ENCODE peak calls at places on chromosomes 13 and 19, in nine cellular contexts. S is nephron progenitor cell, J is fibroblast of mammary gland, T is cardiac fibroblast, E is GM10248, K is endothelial cell, Z is tibial artery, H is AG09309, B is lower leg skin. A is an unnamed sample.

GRCh38 chr13:110815471-110816204 is 99.2 kb downstream of the ANKRD10 start:
- DNase-seq in T (no peak), K (no peak), J (no peak), H (no peak), E (no peak), Z (peak), S (no peak), B (no peak), A (peak)

GRCh38 chr13:33730147-33730546 is 87.8 kb upstream of the RFC3 start:
- DNase-seq in H (no peak), Z (no peak), T (no peak), B (no peak), S (no peak), E (no peak), J (no peak), K (no peak), A (no peak)

GRCh38 chr19:48510421-48511268 is 990 bp downstream of the LMTK3 start:
- DNase-seq in H (no peak), Z (no peak), E (peak), B (peak), K (peak), J (peak), T (peak), S (peak), A (peak)

GRCh38 chr13:29497137-29497654 is 98.3 kb downstream of the SLC7A1 start:
- DNase-seq in K (no peak), T (peak), J (peak), H (no peak), S (peak), Z (no peak), B (no peak), E (no peak), A (no peak)

GRCh38 chr19:19548915-19549537 is 11.0 kb downstream of the CILP2 start:
- DNase-seq in H (peak), B (no peak), T (peak), K (no peak), J (peak), E (no peak), S (no peak), Z (no peak), A (no peak)

GRCh38 chr19:35368378-35368777 is 2.5 kb upstream of the GPR42 start:
- DNase-seq in S (no peak), B (no peak), J (no peak), H (no peak), K (no peak), T (no peak), Z (no peak), E (no peak), A (no peak)

GRCh38 chr19:10961073-10961762 is 388 bp downstream of the SMARCA4 start:
- DNase-seq in K (peak), B (no peak), J (no peak), S (no peak), T (peak), H (no peak), Z (no peak), E (peak), A (peak)

GRCh38 chr13:75704194-75704941 is 68.2 kb downstream of the LMO7 start:
- DNase-seq in E (no peak), T (peak), K (no peak), J (peak), S (no peak), B (no peak), Z (no peak), H (no peak), A (no peak)

GRCh38 chr13:37097008-37097579 is 8.4 kb downstream of the CSNK1A1L start:
- DNase-seq in Z (no peak), H (no peak), E (no peak), B (no peak), J (peak), K (no peak), T (peak), S (no peak), A (no peak)

GRCh38 chr13:76879211-76879875 is 6.9 kb downstream of the KCTD12 start:
- DNase-seq in B (peak), T (peak), J (peak), E (peak), K (no peak), Z (peak), H (peak), S (no peak), A (no peak)

GRCh38 chr13:112928020-112928931 is 40.7 kb upstream of the MCF2L start:
- DNase-seq in B (no peak), S (no peak), H (no peak), Z (no peak), K (no peak), E (no peak), J (no peak), T (no peak), A (no peak)

GRCh38 chr19:32877977-32878745 is 8.6 kb upstream of the SLC7A9 start:
- DNase-seq in S (no peak), E (no peak), B (no peak), T (no peak), K (no peak), J (no peak), H (no peak), Z (peak), A (no peak)

GRCh38 chr19:2043269-2043641 is 7.8 kb downstream of the MKNK2 start:
- DNase-seq in H (no peak), B (peak), K (no peak), S (no peak), E (no peak), Z (no peak), T (no peak), J (no peak), A (no peak)

GRCh38 chr13:61247149-61247936 is 168.3 kb downstream of the PCDH20 start:
- DNase-seq in S (no peak), Z (no peak), H (no peak), J (no peak), K (no peak), E (peak), B (no peak), T (no peak), A (no peak)

GRCh38 chr19:46927106-46927505 is 66.3 kb downstream of the ARHGAP35 start:
- DNase-seq in H (no peak), T (no peak), K (no peak), B (no peak), Z (no peak), J (no peak), E (no peak), S (no peak), A (no peak)

GRCh38 chr19:45418812-45419211 is 4.9 kb downstream of the ERCC1 start:
- DNase-seq in E (no peak), H (no peak), K (no peak), J (no peak), T (no peak), S (no peak), B (no peak), Z (no peak), A (no peak)

GRCh38 chr19:30556230-30556711 is 184.1 kb downstream of the ZNF536 start:
- DNase-seq in Z (peak), H (no peak), S (no peak), K (no peak), T (no peak), J (no peak), E (no peak), B (no peak), A (no peak)

GRCh38 chr13:108322206-108322824 is 52.8 kb downstream of the TNFSF13B start:
- DNase-seq in H (no peak), J (peak), K (no peak), S (no peak), Z (no peak), B (no peak), E (peak), T (peak), A (no peak)

GRCh38 chr13:63700366-63700765 is 2284.7 kb upstream of the PCDH20 start:
- DNase-seq in T (no peak), K (no peak), E (no peak), Z (no peak), B (no peak), J (no peak), S (no peak), H (no peak), A (no peak)

GRCh38 chr13:110137677-110138008 is 169.3 kb downstream of the COL4A1 start:
- DNase-seq in E (peak), J (peak), H (no peak), B (peak), Z (no peak), K (no peak), S (peak), T (no peak), A (peak)

GRCh38 chr19:6227941-6228325 is 51.8 kb downstream of the MLLT1 start:
- DNase-seq in S (no peak), Z (no peak), J (no peak), K (no peak), B (no peak), E (no peak), T (no peak), H (no peak), A (no peak)

GRCh38 chr13:114161644-114162532 is 17.2 kb upstream of the CFAP97D2 start:
- DNase-seq in B (no peak), H (no peak), E (no peak), S (no peak), J (peak), K (no peak), T (peak), Z (peak), A (no peak)

GRCh38 chr13:96781141-96781540 is 213.1 kb downstream of the OXGR1 start:
- DNase-seq in H (no peak), T (peak), B (no peak), Z (peak), S (no peak), K (no peak), J (no peak), E (no peak), A (no peak)

GRCh38 chr19:19338082-19338481 is 17.5 kb downstream of the MAU2 start:
- DNase-seq in H (no peak), S (no peak), J (peak), T (peak), B (no peak), K (no peak), Z (no peak), E (no peak), A (no peak)

GRCh38 chr13:75432045-75432444 is 49.9 kb downstream of the TBC1D4 start:
- DNase-seq in S (no peak), E (no peak), K (no peak), H (no peak), J (peak), Z (no peak), T (peak), B (no peak), A (no peak)

GRCh38 chr13:39637890-39638289 is 17.6 kb upstream of the COG6 start:
- DNase-seq in Z (no peak), H (no peak), E (no peak), J (no peak), T (no peak), S (no peak), K (no peak), B (no peak), A (no peak)

GRCh38 chr19:35959040-35959967 is 23.1 kb downstream of the LRFN3 start:
- DNase-seq in H (no peak), T (no peak), K (peak), Z (no peak), S (peak), E (peak), B (no peak), J (no peak), A (no peak)

GRCh38 chr19:16400911-16401675 is 70.7 kb downstream of the EPS15L1 start:
- DNase-seq in Z (peak), S (no peak), B (no peak), K (no peak), J (peak), T (no peak), E (no peak), H (no peak), A (no peak)

GRCh38 chr19:43534811-43535761 is 2.1 kb downstream of the ZNF575 start:
- DNase-seq in H (no peak), K (peak), E (peak), B (no peak), J (peak), S (peak), Z (peak), T (peak), A (peak)

GRCh38 chr19:33453207-33453736 is 68.3 kb downstream of the PEPD start:
- DNase-seq in E (no peak), K (no peak), S (no peak), J (no peak), T (no peak), Z (no peak), B (no peak), H (no peak), A (no peak)

GRCh38 chr19:38399537-38399936 is 3.4 kb upstream of the FAM98C start:
- DNase-seq in H (no peak), S (no peak), K (no peak), E (no peak), Z (no peak), J (no peak), B (no peak), T (no peak), A (no peak)

GRCh38 chr13:110250258-110250891 is 56.6 kb downstream of the COL4A1 start:
- DNase-seq in Z (peak), S (no peak), E (no peak), K (no peak), H (no peak), T (peak), J (peak), B (peak), A (no peak)

GRCh38 chr19:998064-998463 is 2.2 kb upstream of the GRIN3B start:
- DNase-seq in H (no peak), S (no peak), T (no peak), Z (no peak), B (no peak), J (no peak), K (no peak), E (no peak), A (no peak)

GRCh38 chr19:54011507-54012211 is 20.2 kb downstream of the CACNG6 start:
- DNase-seq in T (no peak), J (no peak), K (no peak), S (peak), E (no peak), B (no peak), Z (no peak), H (no peak), A (no peak)

GRCh38 chr13:30572859-30573275 is 44.9 kb upstream of the USPL1 start:
- DNase-seq in E (peak), H (no peak), T (peak), B (no peak), Z (no peak), S (no peak), K (no peak), J (peak), A (no peak)

GRCh38 chr19:15332311-15332996 is at the start of gene BRD4:
- DNase-seq in J (peak), T (peak), Z (peak), H (no peak), E (peak), K (peak), B (peak), S (peak), A (peak)

GRCh38 chr13:101475536-101475935 is 23.1 kb downstream of the ITGBL1 start:
- DNase-seq in H (no peak), S (no peak), Z (no peak), B (no peak), E (no peak), K (no peak), T (no peak), J (no peak), A (no peak)

GRCh38 chr19:55113570-55114039 is 3.8 kb downstream of the PPP1R12C start:
- DNase-seq in K (peak), S (peak), Z (peak), B (peak), E (no peak), T (peak), H (peak), J (peak), A (no peak)

GRCh38 chr19:51710163-51710562 is 13.6 kb downstream of the HAS1 start:
- DNase-seq in Z (no peak), K (no peak), T (peak), E (no peak), H (no peak), J (no peak), S (no peak), B (no peak), A (no peak)

GRCh38 chr19:51714848-51715247 is 8.9 kb downstream of the HAS1 start:
- DNase-seq in B (no peak), T (peak), K (no peak), S (no peak), E (no peak), Z (no peak), J (peak), H (no peak), A (no peak)

GRCh38 chr19:51713319-51714285 is 10.2 kb downstream of the HAS1 start:
- DNase-seq in K (no peak), S (no peak), H (no peak), E (no peak), B (no peak), T (no peak), Z (no peak), J (no peak), A (no peak)

GRCh38 chr19:51711702-51712101 is 12.1 kb downstream of the HAS1 start:
- DNase-seq in Z (no peak), J (no peak), E (no peak), B (no peak), K (no peak), T (no peak), S (no peak), H (no peak), A (no peak)

GRCh38 chr19:51712461-51713081 is 11.2 kb downstream of the HAS1 start:
- DNase-seq in H (no peak), Z (no peak), T (peak), S (no peak), K (peak), J (peak), E (no peak), B (no peak), A (peak)
- TF ChIP-seq CTCF in H (peak), Z (peak), T (peak), S (no peak), K (peak), J (peak), E (peak), B (no peak), A (peak)

GRCh38 chr13:49248433-49249002 is 793 bp downstream of the CDADC1 start:
- DNase-seq in E (peak), Z (no peak), H (no peak), T (peak), B (no peak), S (no peak), K (no peak), J (peak), A (peak)
- TF ChIP-seq CTCF in E (no peak), Z (no peak), H (peak), T (no peak), B (no peak), S (no peak), K (no peak), J (peak), A (no peak)

GRCh38 chr19:51394045-51394836 is 3.9 kb upstream of the C19orf84 start:
- DNase-seq in E (peak), B (peak), S (peak), Z (peak), J (peak), T (peak), H (peak), K (peak), A (peak)
- TF ChIP-seq CTCF in E (peak), B (no peak), S (no peak), Z (no peak), J (peak), T (peak), H (peak), K (no peak), A (no peak)

GRCh38 chr19:14110650-14111049 is 6.9 kb downstream of the PRKACA start:
- DNase-seq in H (no peak), S (no peak), E (no peak), B (no peak), K (no peak), Z (no peak), T (no peak), J (no peak), A (no peak)
- TF ChIP-seq CTCF in H (no peak), S (no peak), E (no peak), B (no peak), K (no peak), Z (no peak), T (no peak), J (no peak), A (no peak)